ENCODE peak calls at places on chromosome 17, in six cellular contexts. V is IMR-90, A is neuronal stem cell, W is H9, H is H1, T is mesenchymal stem cell. S is an unnamed sample.

GRCh38 chr17:42289863-42290165 is 1.5 kb downstream of the STAT5A start:
- DNase-seq in V (no peak), T (no peak), H (no peak), W (no peak), A (no peak), S (no peak)

GRCh38 chr17:38864636-38865398 is 5.0 kb upstream of the LASP1 start:
- DNase-seq in H (no peak), T (peak), V (peak), A (no peak), W (peak), S (peak)

GRCh38 chr17:76417499-76418143 is 33.2 kb downstream of the SPHK1 start:
- DNase-seq in A (no peak), T (no peak), V (no peak), H (no peak), W (peak), S (peak)

GRCh38 chr17:2299136-2299535 is 4.4 kb downstream of the SMG6 start:
- DNase-seq in V (no peak), W (no peak), H (no peak), T (no peak), A (no peak), S (no peak)

GRCh38 chr17:222172-222571 is 40.7 kb upstream of the DOC2B start:
- DNase-seq in A (no peak), H (no peak), W (no peak), T (no peak), V (no peak), S (no peak)

GRCh38 chr17:18248300-18248731 is 10.2 kb downstream of the FLII start:
- DNase-seq in H (peak), V (peak), T (peak), A (no peak), W (peak), S (peak)

GRCh38 chr17:8360260-8360659 is 16.2 kb downstream of the KRABD2 start:
- DNase-seq in W (no peak), H (no peak), V (no peak), A (no peak), T (no peak), S (no peak)

GRCh38 chr17:7885357-7886226 is 3.0 kb upstream of the CHD3 start:
- DNase-seq in T (peak), V (peak), A (peak), W (peak), H (peak), S (peak)

GRCh38 chr17:42312285-42313130 is 24.2 kb downstream of the STAT5A start:
- DNase-seq in V (peak), H (peak), T (peak), W (peak), A (peak), S (peak)

GRCh38 chr17:10614536-10615155 is 42.5 kb downstream of the MYH3 start:
- DNase-seq in A (peak), V (peak), T (peak), H (peak), W (peak), S (peak)

GRCh38 chr17:40922239-40922638 is 15.2 kb downstream of the KRT23 start:
- DNase-seq in T (peak), A (no peak), W (no peak), V (peak), H (no peak), S (peak)

GRCh38 chr17:27407916-27408846 is 48.1 kb upstream of the KSR1 start:
- DNase-seq in A (no peak), T (peak), V (peak), H (no peak), W (no peak), S (peak)

GRCh38 chr17:72950236-72950931 is 142.1 kb downstream of the SLC39A11 start:
- DNase-seq in H (no peak), V (no peak), A (no peak), T (no peak), W (no peak), S (no peak)

GRCh38 chr17:48814504-48814903 is 2.5 kb downstream of the TTLL6 start:
- DNase-seq in T (peak), V (peak), H (peak), A (peak), W (peak), S (peak)

GRCh38 chr17:20092292-20092867 is 83.2 kb downstream of the SPECC1 start:
- DNase-seq in W (no peak), T (no peak), A (no peak), V (no peak), H (no peak), S (no peak)

GRCh38 chr17:59761385-59762021 is 54.0 kb downstream of the VMP1 start:
- DNase-seq in A (peak), H (no peak), V (peak), W (no peak), T (peak), S (peak)

GRCh38 chr17:66978514-66979061 is 14.1 kb downstream of the CACNG4 start:
- DNase-seq in V (no peak), A (no peak), W (no peak), T (no peak), H (no peak), S (no peak)

GRCh38 chr17:44655983-44656700 is at the start of gene MEIOC:
- DNase-seq in H (peak), V (peak), T (no peak), A (peak), W (peak), S (peak)

GRCh38 chr17:15453246-15453645 is 14.2 kb downstream of the CDRT4 start:
- DNase-seq in A (no peak), T (no peak), V (peak), W (no peak), H (no peak), S (no peak)

GRCh38 chr17:65830356-65830755 is 268.9 kb upstream of the AXIN2 start:
- DNase-seq in A (no peak), H (no peak), V (no peak), T (no peak), W (no peak), S (no peak)

GRCh38 chr17:44097110-44097810 is 26.2 kb downstream of the HDAC5 start:
- DNase-seq in H (no peak), V (peak), T (peak), A (no peak), W (no peak), S (no peak)

GRCh38 chr17:77572851-77573250 is 385.7 kb upstream of the TNRC6C start:
- DNase-seq in H (no peak), A (no peak), W (peak), T (no peak), V (no peak), S (no peak)

GRCh38 chr17:42247734-42248133 is 28.5 kb downstream of the STAT5B start:
- DNase-seq in W (no peak), H (no peak), T (peak), V (peak), A (no peak), S (peak)

GRCh38 chr17:80857721-80858171 is 133.9 kb upstream of the CHMP6 start:
- DNase-seq in A (no peak), V (no peak), W (no peak), T (no peak), H (no peak), S (no peak)
- H4K8ac ChIP-seq in A (no peak), V (peak), W (no peak), T (no peak), H (no peak), S (no peak)

GRCh38 chr17:82064433-82065192 is 991 bp downstream of the DUS1L start:
- DNase-seq in W (no peak), A (no peak), V (no peak), T (no peak), H (no peak), S (no peak)

GRCh38 chr17:82062984-82063368 is 2.6 kb downstream of the DUS1L start:
- DNase-seq in V (no peak), T (no peak), H (no peak), A (no peak), W (no peak), S (no peak)

GRCh38 chr17:82065638-82066303 is at the start of gene DUS1L:
- DNase-seq in T (peak), A (peak), H (peak), V (peak), W (no peak), S (peak)

GRCh38 chr17:82063424-82064415 is 1.9 kb downstream of the DUS1L start:
- DNase-seq in H (no peak), W (no peak), T (no peak), A (no peak), V (no peak), S (no peak)

DNA sequence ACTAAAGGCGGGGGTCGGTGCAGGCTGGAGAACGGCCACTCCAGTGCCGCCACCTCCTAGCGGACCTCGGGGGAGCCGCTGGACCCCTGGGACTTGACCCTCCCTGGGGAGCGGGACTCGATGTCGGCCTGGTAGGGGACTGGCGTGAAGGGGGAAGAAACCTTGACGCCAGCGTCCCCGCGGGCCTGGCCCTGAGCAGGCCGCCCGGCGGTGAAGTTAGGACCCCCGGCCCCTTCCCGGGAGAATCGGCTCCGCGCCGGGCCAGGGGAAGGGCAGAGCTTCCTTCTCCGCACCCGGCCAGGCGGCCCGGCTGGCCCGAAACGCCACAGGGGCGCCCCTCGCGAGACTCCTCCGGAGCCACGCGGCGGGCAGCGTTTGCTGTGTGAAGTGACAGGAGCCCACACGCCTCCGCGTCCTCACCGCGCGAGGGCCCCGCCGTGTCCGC is 389 bp downstream of the DUS1L start:
- DNase-seq in H (no peak), T (peak), V (peak), A (no peak), W (no peak), S (no peak)
- H2BK120ac ChIP-seq in H (no peak), T (peak), V (no peak), A (no peak), W (no peak), S (no peak)

DNA sequence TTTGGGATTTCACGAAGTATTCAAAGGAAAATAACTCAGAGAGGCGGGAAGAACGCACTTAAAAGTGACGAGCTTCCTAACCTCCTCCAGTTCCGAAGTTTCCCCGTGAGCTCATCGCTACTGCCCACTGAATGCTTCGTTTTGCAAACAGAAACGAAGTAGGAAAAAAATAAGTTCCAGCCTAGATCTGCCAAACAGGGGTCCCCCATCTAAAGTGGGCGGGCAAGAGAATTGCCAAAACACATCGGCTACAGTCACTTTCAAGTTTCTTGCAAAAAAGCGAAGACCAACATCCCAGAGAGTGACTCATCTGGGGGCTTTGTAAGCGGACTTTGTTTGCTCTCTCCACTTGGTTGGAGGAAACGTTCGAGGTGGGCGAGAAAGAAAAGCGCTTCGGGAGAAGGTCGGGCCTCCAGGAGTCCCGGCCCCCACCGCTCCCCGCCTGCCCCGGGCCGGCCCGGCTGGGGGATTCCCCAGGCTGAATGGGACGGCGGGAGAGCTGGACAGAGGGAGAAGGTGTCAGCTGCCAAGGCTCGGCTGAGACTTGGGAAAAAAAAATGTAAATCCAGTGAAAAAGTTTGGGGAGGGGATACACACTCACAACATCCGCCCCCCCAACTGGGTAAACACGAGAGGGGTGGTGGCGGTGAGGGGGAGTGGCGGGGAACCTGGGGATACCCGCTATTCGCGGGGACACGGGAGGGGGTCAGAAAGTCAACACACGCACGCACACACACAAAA is 1.0 kb downstream of the VEZF1 start:
- DNase-seq in A (peak), H (no peak), V (peak), T (peak), W (no peak), S (peak)
- H4K8ac ChIP-seq in A (no peak), H (no peak), V (peak), T (peak), W (no peak), S (no peak)

GRCh38 chr17:80454557-80455327 is 21.7 kb downstream of the NPTX1 start:
- DNase-seq in W (peak), T (peak), V (peak), H (peak), A (peak), S (peak)
- H2BK120ac ChIP-seq in W (no peak), T (peak), V (peak), H (no peak), A (peak), S (no peak)

S was measured in mesendoderm.